ENCODE peak calls at places on chromosomes 16 and 17, in four cellular contexts. F, X, J and E are unnamed samples. For H3K9me3, the result is how much of the 10 kb centered on the place peaks cover.

GRCh38 chr16:22641030-22641671 is 130.5 kb downstream of the NPIPB5 start:
- DNase-seq in F (peak), J (peak), X (peak), E (peak)

GRCh38 chr17:3683054-3683511 is 12.9 kb downstream of the P2RX5 start:
- DNase-seq in J (no peak), F (peak), X (peak), E (peak)

GRCh38 chr17:34299918-34300600 is 14.5 kb downstream of the CCL11 start:
- DNase-seq in J (no peak), X (no peak), F (no peak), E (no peak)

GRCh38 chr16:9527976-9528375 is 436.5 kb downstream of the HAPSTR1 start:
- DNase-seq in J (no peak), F (no peak), X (peak), E (no peak)

GRCh38 chr16:22183901-22184614 is 21.8 kb downstream of the SDR42E2 start:
- DNase-seq in X (peak), J (no peak), F (no peak), E (peak)

GRCh38 chr17:68148936-68149335 is 98.9 kb upstream of the AMZ2 start:
- DNase-seq in X (no peak), F (no peak), J (no peak), E (no peak)

GRCh38 chr16:600781-601180 is 10.9 kb downstream of the RAB40C start:
- DNase-seq in X (peak), J (peak), F (no peak), E (peak)

GRCh38 chr17:79671387-79671752 is 59.4 kb upstream of the ENPP7 start:
- DNase-seq in J (no peak), F (no peak), X (no peak), E (no peak)

GRCh38 chr17:81556175-81556691 is 4.1 kb upstream of the FAAP100 start:
- DNase-seq in F (peak), X (no peak), J (peak), E (no peak)

GRCh38 chr17:77735051-77735340 is 223.5 kb upstream of the TNRC6C start:
- DNase-seq in F (no peak), J (no peak), X (no peak), E (no peak)

GRCh38 chr17:60557805-60558204 is 31.8 kb upstream of the APPBP2 start:
- DNase-seq in J (no peak), F (no peak), X (no peak), E (peak)

DNA sequence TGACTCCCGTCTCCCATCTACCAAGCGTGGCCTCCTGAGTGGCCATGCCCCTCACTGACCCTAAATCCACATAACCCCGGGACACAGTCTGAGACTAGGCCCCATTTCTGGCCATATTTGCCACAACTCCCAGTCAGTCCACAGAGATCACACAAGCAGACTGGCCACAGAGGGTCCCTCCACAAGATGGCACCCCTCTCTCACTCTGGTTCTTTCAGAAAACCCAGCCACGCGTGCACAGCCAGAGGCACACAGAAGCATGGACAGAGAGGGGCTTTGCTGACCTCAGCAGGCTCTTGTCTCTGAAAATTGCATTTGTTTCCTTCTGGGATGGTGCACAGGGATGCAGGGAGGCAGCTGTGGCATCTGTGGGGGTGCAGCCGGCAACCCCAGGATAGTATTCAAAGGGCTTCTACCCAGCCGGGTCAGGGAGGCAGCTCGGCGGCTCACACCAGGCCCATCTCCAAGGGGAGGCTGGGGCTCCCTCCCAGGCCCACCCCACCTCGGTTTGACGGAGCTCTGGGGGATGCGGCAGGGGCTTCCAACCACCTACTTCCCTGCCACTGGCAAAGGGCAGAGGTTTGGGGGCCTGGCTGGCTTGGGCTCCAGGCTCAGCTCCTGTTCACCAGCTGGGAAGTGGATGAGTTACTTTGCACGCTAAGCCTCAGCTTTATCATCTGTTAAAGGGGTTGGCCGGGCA is 16.8 kb downstream of the DOC2B start:
- DNase-seq in F (peak), X (peak), J (peak), E (peak)
- TF ChIP-seq EZH2phosphoT487 in F (no peak), X (no peak), J (no peak), E (no peak)

DNA sequence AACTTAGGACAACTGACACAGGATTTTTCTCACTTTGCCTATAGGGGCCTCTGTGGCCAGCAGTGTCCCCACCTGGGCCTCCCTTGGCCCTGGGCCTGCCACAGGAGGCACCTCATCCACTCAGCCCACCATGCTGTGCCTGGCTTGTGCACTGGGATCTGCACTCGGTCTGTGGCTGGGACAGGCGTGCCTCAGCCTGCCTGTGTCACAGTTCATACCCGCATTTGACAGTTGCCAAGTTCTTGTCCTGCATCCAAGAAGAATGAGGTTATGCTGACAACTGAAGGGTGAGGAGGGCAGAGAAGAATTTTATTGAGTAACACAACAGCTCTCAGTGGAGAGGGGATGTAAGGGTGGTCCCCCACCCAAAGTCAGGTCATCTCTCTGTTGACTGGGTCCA is 36.0 kb downstream of the ZFP90 start:
- DNase-seq in J (no peak), F (no peak), X (no peak), E (no peak)
- H3K9me3 ChIP-seq in J (under half), F (under half), X (under half), E (under half)

GRCh38 chr17:17859909-17860760 is 23.3 kb upstream of the SREBF1 start:
- DNase-seq in X (peak), J (peak), F (peak), E (peak)
- TF ChIP-seq EZH2phosphoT487 in X (no peak), J (no peak), F (no peak), E (no peak)

GRCh38 chr17:61701334-61701733 is 110.3 kb upstream of the NACA2 start:
- DNase-seq in X (no peak), J (no peak), F (no peak), E (no peak)
- H3K9me3 ChIP-seq in X (under half), J (under half), F (under half), E (under half)

GRCh38 chr17:74972973-74973328 is 392 bp upstream of the HID1 start:
- DNase-seq in F (no peak), X (no peak), J (no peak), E (no peak)

GRCh38 chr17:74972107-74972972 is at the start of gene HID1:
- DNase-seq in F (peak), X (peak), J (peak), E (peak)

GRCh38 chr17:74970395-74970794 is 2.2 kb downstream of the HID1 start:
- DNase-seq in X (no peak), J (no peak), F (no peak), E (no peak)

GRCh38 chr17:74971842-74972106 is 785 bp downstream of the HID1 start:
- DNase-seq in J (no peak), F (no peak), X (no peak), E (no peak)

GRCh38 chr17:74971069-74971841 is 1.3 kb downstream of the HID1 start:
- DNase-seq in X (no peak), F (no peak), J (no peak), E (no peak)
- TF ChIP-seq EZH2phosphoT487 in X (no peak), F (no peak), J (no peak), E (no peak)

GRCh38 chr17:82947051-82947991 is 107.5 kb upstream of the ZNF750 start:
- DNase-seq in J (no peak), X (no peak), F (no peak), E (no peak)
- H3K9me3 ChIP-seq in J (under half), X (under half), F (under half), E (under half)

GRCh38 chr16:56367764-56368163 is 57.6 kb downstream of the AMFR start:
- DNase-seq in J (no peak), X (no peak), F (no peak), E (no peak)
- TF ChIP-seq EZH2phosphoT487 in J (no peak), X (no peak), F (no peak), E (no peak)

GRCh38 chr16:35339337-35339736 is 1879.9 kb downstream of the TP53TG3F start:
- DNase-seq in X (no peak), F (no peak), J (no peak), E (peak)
- H3K9me3 ChIP-seq in X (under half), F (under half), J (under half), E (under half)

GRCh38 chr16:50121721-50122445 is 31.2 kb upstream of the TENT4B start:
- DNase-seq in F (no peak), J (no peak), X (peak), E (no peak)
- TF ChIP-seq EZH2phosphoT487 in F (no peak), J (no peak), X (no peak), E (no peak)